ENCODE peak calls at places on chromosomes 6 and 20, in four cellular contexts. H, F, S and V are unnamed samples.

GRCh38 chr20:49627329-49627761 is 59.4 kb upstream of the PTGIS start:
- DNase-seq in H (no peak), F (no peak), S (no peak), V (no peak)

GRCh38 chr6:43803055-43803782 is 33.2 kb downstream of the VEGFA start:
- DNase-seq in H (no peak), F (peak; percentile 33), S (no peak), V (no peak)

GRCh38 chr20:58818585-58819285 is 32.0 kb downstream of the GNAS-AS1 start:
- DNase-seq in H (peak; percentile 89), F (no peak), S (peak; percentile 96), V (no peak)

GRCh38 chr20:63090052-63090451 is 83.3 kb upstream of the BHLHE23 start:
- DNase-seq in H (no peak), F (no peak), S (no peak), V (no peak)

GRCh38 chr6:134065706-134066105 is 13.3 kb upstream of the SLC2A12 start:
- DNase-seq in H (peak; percentile 32), F (peak; percentile 46), S (no peak), V (peak; percentile 30)

GRCh38 chr20:3158968-3159431 is 665 bp downstream of the FASTKD5 start:
- DNase-seq in H (peak; percentile 25), F (peak; percentile 56), S (no peak), V (no peak)

GRCh38 chr20:43388267-43389081 is 69.2 kb upstream of the SRSF6 start:
- DNase-seq in H (peak; percentile 44), F (no peak), S (no peak), V (no peak)

GRCh38 chr6:89749918-89750317 is 69.7 kb downstream of the MDN1 start:
- DNase-seq in H (peak; percentile 37), F (no peak), S (no peak), V (no peak)

GRCh38 chr6:109406196-109406595 is 23.9 kb upstream of the CD164 start:
- DNase-seq in H (peak; percentile 63), F (no peak), S (no peak), V (no peak)

GRCh38 chr6:53754330-53754729 is 40.5 kb upstream of the LRRC1 start:
- DNase-seq in H (no peak), F (no peak), S (no peak), V (no peak)

DNA sequence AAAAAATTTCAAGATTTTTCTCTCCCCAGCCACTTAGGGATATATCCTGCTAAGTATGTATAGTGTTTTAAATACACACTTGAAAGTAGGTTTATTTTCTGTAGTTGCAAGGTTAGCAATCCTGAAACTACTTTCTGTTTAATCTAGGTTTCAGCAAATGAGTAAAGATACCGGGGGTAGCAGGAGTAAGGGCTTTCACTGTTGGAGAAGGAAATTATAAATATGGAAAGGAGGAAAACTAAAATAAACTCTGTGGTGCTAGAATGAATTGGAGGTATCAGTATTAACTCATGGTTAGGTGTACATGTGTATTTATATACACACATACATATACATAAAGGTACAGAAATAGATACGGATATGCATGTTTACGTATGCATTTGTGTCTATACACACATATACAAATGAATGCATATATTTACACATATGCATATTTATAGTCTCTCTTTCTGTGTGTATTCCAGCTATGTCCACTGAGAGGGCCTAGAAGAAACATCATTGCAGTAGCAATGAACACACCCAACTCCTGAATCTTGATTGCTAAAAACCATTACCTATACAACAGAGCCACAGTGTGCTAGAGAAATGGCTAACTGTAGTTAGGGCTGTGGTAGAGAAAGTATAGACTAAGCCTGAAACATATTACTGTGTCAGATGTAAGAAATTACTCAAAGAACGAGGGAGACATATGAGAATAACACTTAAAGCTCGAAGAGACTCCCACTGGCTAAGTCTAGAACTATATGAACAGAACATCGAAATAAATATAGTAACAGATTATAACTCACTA is 95.9 kb upstream of the EMILIN3 start:
- DNase-seq in H (no peak), F (no peak), S (no peak), V (no peak)
- H3K9me1 ChIP-seq in H (peaks cover 4% of the 10 kb centered on the region), F (no peaks in the 10 kb centered on the region), S (no peaks in the 10 kb centered on the region), V (no peaks in the 10 kb centered on the region)

DNA sequence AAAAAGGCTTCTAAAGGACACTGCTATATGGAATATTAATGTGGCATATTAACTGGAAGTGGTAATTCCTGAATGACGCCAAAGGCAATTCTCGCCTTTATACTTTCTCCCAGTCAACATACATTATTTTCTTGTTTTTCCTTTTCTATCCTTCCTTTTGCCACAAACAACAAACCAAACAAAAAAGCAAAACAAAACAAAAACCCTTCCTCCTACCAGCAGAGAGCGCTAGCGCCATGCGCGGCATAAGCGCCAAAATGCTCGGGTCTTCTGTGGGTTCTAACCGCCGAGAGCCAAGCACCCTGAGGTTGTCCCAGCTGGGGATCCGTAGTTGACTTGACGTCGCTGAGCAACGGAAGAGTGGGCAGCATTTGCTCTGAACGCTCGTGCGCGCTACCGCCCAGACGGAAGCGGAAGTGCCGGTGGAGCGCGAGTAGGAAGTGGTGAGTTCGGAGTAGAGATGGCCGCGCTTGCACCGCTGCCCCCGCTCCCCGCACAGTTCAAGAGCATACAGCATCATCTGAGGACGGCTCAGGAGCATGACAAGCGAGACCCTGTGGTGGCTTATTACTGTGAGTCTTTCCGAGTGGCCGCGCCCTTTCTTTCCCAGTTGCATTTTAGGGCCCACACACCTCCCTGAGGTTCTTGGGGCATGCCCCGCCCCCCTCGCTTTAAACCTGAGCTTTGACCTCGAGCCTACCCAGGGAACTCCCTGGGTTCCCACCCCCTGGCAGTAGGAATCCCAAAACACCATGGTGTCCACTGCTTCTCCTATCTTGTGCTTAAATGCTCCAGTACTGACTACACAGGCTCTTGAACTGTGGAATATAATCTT is at the start of the genes NMBR and VTA1:
- DNase-seq in H (peak; percentile 100), F (peak; percentile 93), S (peak; percentile 84), V (peak; percentile 99)
- H2AFZ ChIP-seq in H (peak within 1 kb of the TSS; percentile 93), F (peak within 1 kb of the TSS; percentile 98), S (peak within 1 kb of the TSS; percentile 92), V (peak within 1 kb of the TSS; percentile 66)

DNA sequence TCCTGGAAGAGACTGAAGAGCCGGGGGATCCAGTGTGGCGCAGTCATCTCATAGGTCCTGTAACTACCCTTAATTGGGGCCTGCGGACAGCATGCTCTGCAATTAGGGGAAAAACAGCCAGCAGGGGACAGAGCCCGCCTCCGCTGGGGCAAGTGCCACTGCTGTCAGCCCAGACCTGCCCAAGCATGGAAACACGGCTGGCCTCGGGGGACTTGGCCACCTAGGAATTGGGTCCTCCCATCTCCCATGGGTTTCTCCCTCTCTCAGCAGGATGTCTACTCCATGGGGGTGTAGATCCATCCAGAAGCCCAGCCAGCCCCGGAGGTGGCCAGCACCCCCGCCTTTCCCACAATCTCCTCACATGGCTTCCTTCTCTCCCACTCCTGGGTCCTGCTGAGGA is 3.6 kb downstream of the GHRH start:
- DNase-seq in H (no peak), F (no peak), S (no peak), V (no peak)
- H3K9me1 ChIP-seq in H (no peaks in the 10 kb centered on the region), F (no peaks in the 10 kb centered on the region), S (no peaks in the 10 kb centered on the region), V (no peaks in the 10 kb centered on the region)

GRCh38 chr6:128736780-128737179 is 146.2 kb upstream of the LAMA2 start:
- DNase-seq in H (no peak), F (no peak), S (no peak), V (no peak)

GRCh38 chr6:128727500-128727899 is 155.4 kb upstream of the LAMA2 start:
- DNase-seq in H (no peak), F (no peak), S (no peak), V (no peak)

GRCh38 chr6:128725271-128726233 is 157.4 kb upstream of the LAMA2 start:
- DNase-seq in H (peak; percentile 38), F (peak; percentile 5), S (no peak), V (peak; percentile 44)

DNA sequence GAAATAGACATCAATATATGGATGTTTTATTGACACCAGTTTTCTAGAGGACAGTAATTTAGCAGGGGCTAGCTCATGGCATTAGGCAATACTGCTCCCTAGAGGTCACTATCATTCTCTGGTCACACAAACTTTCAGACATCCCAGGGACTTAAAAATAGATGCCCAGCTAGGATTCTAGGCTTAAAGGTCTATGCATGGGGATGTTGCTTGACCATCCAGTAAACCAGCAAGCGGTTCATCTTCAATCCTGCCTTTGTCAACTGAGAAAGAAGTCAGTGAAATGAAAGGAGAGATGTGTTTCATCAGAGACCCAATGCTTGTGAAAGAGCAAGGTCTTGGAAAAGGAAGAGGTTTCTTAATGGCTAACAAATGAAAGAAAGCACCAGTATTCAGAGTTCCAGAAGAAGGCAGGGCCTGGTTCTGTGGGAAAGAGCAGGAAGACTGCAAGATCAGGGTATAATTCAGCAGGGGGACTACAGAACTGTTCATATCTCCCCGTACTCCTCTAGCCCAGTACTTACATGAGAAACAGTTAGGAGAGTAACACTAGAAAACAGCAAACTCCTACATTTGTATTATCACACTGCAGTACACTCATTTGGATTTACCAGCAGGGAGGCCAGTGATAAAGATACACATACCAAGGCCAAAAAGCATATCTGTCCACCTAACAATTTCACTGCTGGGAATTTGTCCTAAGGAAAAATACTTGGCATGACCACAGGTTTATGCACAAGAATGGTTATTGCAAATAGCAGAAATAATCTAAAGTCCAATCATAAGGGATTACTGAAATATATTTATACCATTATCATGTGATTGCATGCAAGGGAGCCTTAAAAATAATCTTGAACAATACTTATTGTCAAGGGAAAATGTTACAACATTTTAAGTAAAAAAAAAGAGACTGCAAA is 151.4 kb upstream of the LAMA2 start:
- DNase-seq in H (peak; percentile 66), F (no peak), S (no peak), V (peak; percentile 69)
- H2AFZ ChIP-seq in H (peak overlapping the region; percentile 5), F (no peak overlapping the region), S (no peak overlapping the region), V (no peak overlapping the region)

GRCh38 chr6:50098306-50098705 is 48.6 kb upstream of the DEFB112 start:
- DNase-seq in H (no peak), F (no peak), S (no peak), V (no peak)
- H3K9me1 ChIP-seq in H (no peaks in the 10 kb centered on the region), F (no peaks in the 10 kb centered on the region), S (no peaks in the 10 kb centered on the region), V (no peaks in the 10 kb centered on the region)

DNA sequence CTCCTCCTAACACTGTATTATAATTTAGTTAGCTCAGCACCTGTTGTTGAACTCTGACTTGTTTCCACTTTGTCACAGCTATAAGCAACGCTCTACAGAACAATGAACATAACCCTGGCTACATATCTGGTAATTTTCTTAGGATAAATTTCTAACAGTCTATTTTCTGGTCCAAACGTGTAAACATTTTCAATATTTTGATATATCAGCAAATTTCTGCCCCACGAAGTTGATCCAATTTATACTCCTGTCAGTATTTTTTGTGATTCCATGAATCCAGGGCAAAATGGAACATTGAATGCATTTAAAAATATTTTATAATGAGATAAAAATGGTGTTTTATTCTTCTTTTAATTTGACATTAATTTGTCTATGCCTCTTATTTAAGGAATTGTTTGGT is 448.5 kb upstream of the AGPAT4 start:
- DNase-seq in H (no peak), F (no peak), S (no peak), V (no peak)
- H2AFZ ChIP-seq in H (no peak overlapping the region), F (no peak overlapping the region), S (no peak overlapping the region), V (no peak overlapping the region)

GRCh38 chr6:94463306-94463705 is 1043.9 kb upstream of the EPHA7 start:
- DNase-seq in H (no peak), F (no peak), S (no peak), V (no peak)
- H3K9me1 ChIP-seq in H (no peaks in the 10 kb centered on the region), F (no peaks in the 10 kb centered on the region), S (no peaks in the 10 kb centered on the region), V (no peaks in the 10 kb centered on the region)